ENCODE peak calls at places on chromosomes 7 and 10, in five cellular contexts. E is NB4, H is A549, C is AG04449, W is mucosa of descending colon. V is an unnamed sample.

GRCh38 chr7:108028111-108028510 is 25.1 kb upstream of the LAMB1 start:
- DNase-seq in C (no peak), H (no peak), W (no peak), E (no peak), V (no peak)

GRCh38 chr7:158533386-158534133 is 54.1 kb downstream of the PTPRN2 start:
- DNase-seq in C (no peak), W (no peak), H (no peak), E (no peak), V (no peak)

GRCh38 chr7:38105874-38106483 is 72.1 kb upstream of the STARD3NL start:
- DNase-seq in C (no peak), H (peak; percentile 31), W (no peak), E (peak; percentile 77), V (peak; percentile 63)

GRCh38 chr10:12852732-12853131 is 148.8 kb downstream of the CCDC3 start:
- DNase-seq in W (no peak), E (no peak), H (no peak), C (no peak), V (no peak)

GRCh38 chr7:102284891-102285540 is 1.7 kb upstream of the SH2B2 start:
- DNase-seq in E (peak; percentile 86), C (no peak), W (peak; percentile 46), H (no peak), V (no peak)

GRCh38 chr10:57786331-57786730 is 481.4 kb downstream of the IPMK start:
- DNase-seq in E (no peak), H (no peak), C (no peak), W (no peak), V (no peak)

GRCh38 chr7:93228302-93228701 is 2.0 kb upstream of the HEPACAM2 start:
- DNase-seq in C (no peak), W (no peak), H (peak; percentile 38), E (peak; percentile 75), V (peak; percentile 63)

GRCh38 chr10:127855584-127855881 is 37.2 kb downstream of the CLRN3 start:
- DNase-seq in C (no peak), E (no peak), H (no peak), W (no peak), V (no peak)

GRCh38 chr7:30921540-30921930 is 9.9 kb downstream of the AQP1 start:
- DNase-seq in E (no peak), C (no peak), H (no peak), W (peak; percentile 21), V (no peak)

GRCh38 chr10:21534611-21535493 is 820 bp downstream of the MLLT10 start:
- DNase-seq in H (peak; percentile 31), C (no peak), E (peak; percentile 68), W (peak; percentile 77), V (peak; percentile 54)
- TF ChIP-seq CTCF in H (peak; percentile 20), C (no peak), E (no peak), W (no peak), V (no peak)

DNA sequence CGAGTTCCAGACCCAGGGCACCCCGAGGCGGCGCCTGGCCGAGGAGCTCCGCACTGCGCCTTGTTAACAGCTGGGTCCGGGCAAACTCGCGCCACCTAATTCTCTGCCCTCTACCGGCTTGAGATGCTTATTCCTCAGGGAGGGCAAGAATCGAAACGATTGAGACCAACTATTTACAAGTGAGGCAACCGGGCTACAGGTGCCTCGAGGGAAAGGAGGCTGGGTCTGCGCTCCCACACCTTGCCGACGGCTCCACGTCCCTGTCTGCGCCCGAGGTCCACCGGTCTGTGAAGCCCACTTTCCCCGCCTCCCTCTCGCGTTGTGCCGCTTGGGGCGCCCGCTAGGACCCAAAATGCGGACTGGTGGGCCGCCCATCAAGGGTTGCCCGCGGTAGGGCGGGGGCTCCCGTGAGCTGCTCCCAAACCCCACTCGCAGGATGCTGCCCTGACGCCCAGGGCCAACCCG is 527 bp downstream of the AKR1B1 start:
- DNase-seq in C (no peak), W (peak; percentile 57), E (peak; percentile 81), H (peak; percentile 87), V (peak; percentile 44)
- TF ChIP-seq CTCF in C (peak; percentile 44), W (no peak), E (peak; percentile 42), H (peak; percentile 45), V (peak; percentile 41)

GRCh38 chr7:15920953-15921352 is 234.5 kb upstream of the MEOX2 start:
- DNase-seq in W (no peak), E (no peak), C (no peak), H (no peak), V (no peak)

GRCh38 chr7:15924910-15925309 is 238.4 kb upstream of the MEOX2 start:
- DNase-seq in E (no peak), C (no peak), H (no peak), W (no peak), V (no peak)

GRCh38 chr7:15925608-15926007 is 239.1 kb upstream of the MEOX2 start:
- DNase-seq in W (no peak), E (no peak), H (no peak), C (no peak), V (no peak)

GRCh38 chr7:15922002-15922401 is 235.5 kb upstream of the MEOX2 start:
- DNase-seq in E (no peak), H (no peak), W (no peak), C (no peak), V (no peak)

DNA sequence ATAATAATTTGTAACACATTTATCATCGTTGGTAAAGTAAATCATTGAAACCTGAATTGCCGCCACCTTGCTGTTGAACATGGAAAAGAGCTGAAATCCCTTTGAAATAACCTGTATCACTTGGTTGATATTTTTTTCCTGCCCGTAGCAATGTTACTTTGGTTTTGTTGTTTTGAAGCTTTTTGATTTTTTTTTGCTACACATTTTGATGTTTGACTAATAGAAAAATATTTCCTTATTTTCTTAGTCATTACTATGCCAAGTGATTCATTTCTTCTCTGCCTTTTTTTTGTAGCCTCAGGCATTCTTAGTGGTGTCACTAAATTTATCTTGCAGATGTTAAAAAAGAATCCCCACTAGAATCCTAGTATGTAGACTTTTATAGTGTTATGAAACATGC is 235.1 kb upstream of the MEOX2 start:
- DNase-seq in E (no peak), C (no peak), W (no peak), H (no peak), V (peak; percentile 25)
- TF ChIP-seq CTCF in E (no peak), C (no peak), W (no peak), H (no peak), V (no peak)

GRCh38 chr7:155265144-155265543 is 32.5 kb upstream of the INSIG1 start:
- DNase-seq in W (no peak), E (no peak), H (no peak), C (no peak), V (no peak)

GRCh38 chr7:155263051-155263450 is 34.6 kb upstream of the INSIG1 start:
- DNase-seq in C (no peak), H (no peak), W (no peak), E (no peak), V (no peak)

GRCh38 chr7:155265960-155266359 is 31.7 kb upstream of the INSIG1 start:
- DNase-seq in W (no peak), C (no peak), E (no peak), H (no peak), V (no peak)

GRCh38 chr7:155262010-155262409 is 35.7 kb upstream of the INSIG1 start:
- DNase-seq in C (no peak), W (no peak), E (no peak), H (no peak), V (no peak)

DNA sequence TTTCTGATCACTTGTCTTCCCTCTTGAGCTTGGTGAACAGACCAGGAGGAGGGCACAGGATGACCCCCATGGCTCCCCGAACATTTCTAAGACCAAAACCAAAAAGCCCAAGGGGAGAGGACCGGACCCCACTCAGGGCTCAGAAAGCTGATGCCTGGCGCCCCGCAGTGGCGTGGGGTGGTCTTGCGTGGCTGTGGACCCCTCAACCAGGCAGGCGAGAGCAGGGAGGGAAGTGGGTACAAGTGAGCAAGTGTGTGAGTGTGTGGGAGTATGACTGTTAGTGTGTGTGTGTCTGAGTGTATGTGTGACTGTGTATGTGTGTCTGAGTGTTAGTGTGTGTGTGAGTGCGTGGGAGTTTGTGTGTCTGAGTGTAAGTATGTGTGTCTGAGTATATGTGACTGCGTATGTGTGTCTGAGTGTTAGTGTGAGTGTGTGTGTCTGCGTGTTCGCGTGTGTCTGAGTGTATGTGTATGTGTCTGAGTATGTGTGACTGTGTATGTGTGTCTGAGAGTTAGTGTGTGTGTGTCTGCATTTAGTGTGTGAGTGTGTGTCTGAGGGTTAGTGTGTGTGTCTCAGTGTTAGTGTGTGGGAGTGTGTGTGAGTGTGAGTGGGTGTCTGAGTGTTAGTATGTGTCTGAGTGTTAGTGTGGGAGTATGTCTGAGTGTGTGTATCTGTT is 34.0 kb upstream of the INSIG1 start:
- DNase-seq in E (peak; percentile 27), H (no peak), W (no peak), C (no peak), V (no peak)
- TF ChIP-seq CTCF in E (peak; percentile 33), H (no peak), W (no peak), C (no peak), V (no peak)

DNA sequence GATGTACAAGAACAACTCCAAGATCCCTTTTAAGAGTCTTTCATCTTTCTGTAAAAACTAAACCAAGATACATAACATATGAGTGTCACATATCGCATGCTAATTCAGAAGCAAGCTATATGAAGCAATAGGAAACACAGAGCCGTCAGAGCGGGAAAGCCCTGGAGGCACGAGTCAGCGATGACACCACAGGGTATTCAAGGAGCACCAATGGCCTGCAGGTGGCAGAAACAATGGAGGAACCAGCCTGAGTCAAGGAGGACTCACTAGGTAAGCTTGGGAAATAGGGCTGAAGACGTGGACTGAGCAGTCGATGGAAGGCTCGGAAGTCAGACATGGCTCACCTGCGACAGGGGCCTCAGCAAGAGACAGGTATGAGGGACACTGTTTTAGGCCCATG is 214.4 kb downstream of the FAM107B start:
- DNase-seq in H (peak; percentile 48), E (peak; percentile 92), C (no peak), W (no peak), V (peak; percentile 56)
- TF ChIP-seq CTCF in H (no peak), E (peak; percentile 14), C (no peak), W (no peak), V (no peak)

GRCh38 chr7:637826-638225 is 88.7 kb upstream of the DNAAF5 start:
- DNase-seq in H (no peak), W (no peak), E (no peak), C (no peak), V (no peak)

GRCh38 chr7:635227-635626 is 91.3 kb upstream of the DNAAF5 start:
- DNase-seq in W (no peak), H (no peak), C (no peak), E (no peak), V (no peak)

GRCh38 chr7:638256-639011 is 88.1 kb upstream of the DNAAF5 start:
- DNase-seq in C (no peak), H (no peak), W (no peak), E (no peak), V (no peak)

GRCh38 chr7:633381-634018 is 93.0 kb upstream of the DNAAF5 start:
- DNase-seq in E (no peak), W (no peak), C (no peak), H (no peak), V (no peak)

DNA sequence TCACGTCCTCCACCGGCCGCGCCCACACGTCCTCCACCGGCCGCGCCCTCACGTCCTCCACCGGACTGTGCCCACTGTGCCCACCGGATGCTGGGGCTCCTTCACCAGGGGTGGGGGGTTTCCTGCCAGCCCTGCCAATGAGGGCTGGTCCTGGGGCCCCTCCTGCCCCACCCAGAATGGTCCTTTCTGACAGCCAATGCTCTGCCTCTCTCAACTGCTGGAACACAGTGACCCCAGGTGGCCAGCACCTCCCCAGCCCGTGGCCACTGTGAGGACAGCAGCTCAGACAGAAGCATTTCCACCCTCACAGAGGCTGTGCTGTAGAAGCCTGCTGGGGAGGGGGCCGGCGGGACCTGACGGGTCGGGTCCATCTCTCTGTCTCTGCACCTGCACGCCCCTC is 90.1 kb upstream of the DNAAF5 start:
- DNase-seq in H (peak; percentile 84), C (no peak), E (peak; percentile 83), W (no peak), V (no peak)
- TF ChIP-seq CTCF in H (peak; percentile 86), C (peak; percentile 51), E (peak; percentile 59), W (no peak), V (peak; percentile 48)